ENCODE peak calls at places on chromosomes 3 and 15, in nine cellular contexts. Y is colonic mucosa, H is progenitor cell of endocrine pancreas, K is spleen, G is Caco-2, C is GM13977, Q is stomach, E is breast epithelium, R is neural crest cell. X is an unnamed sample.

GRCh38 chr3:195086885-195087284 is 184.1 kb downstream of the XXYLT1 start:
- DNase-seq in Y (no peak), H (no peak), K (peak), G (no peak), C (no peak), Q (no peak), E (no peak), R (no peak), X (no peak)

GRCh38 chr3:49906004-49906860 is 2.6 kb upstream of the MST1R start:
- DNase-seq in Y (peak), H (no peak), K (peak), G (peak), C (peak), Q (peak), E (peak), R (peak), X (peak)

GRCh38 chr3:57756528-57757401 is 656 bp downstream of the SLMAP start:
- DNase-seq in Y (peak), H (peak), K (peak), G (no peak), C (peak), Q (peak), E (peak), R (peak), X (peak)

GRCh38 chr3:196708467-196708866 is 3.6 kb downstream of the CEP19 start:
- DNase-seq in Y (no peak), H (no peak), K (no peak), G (no peak), C (no peak), Q (no peak), E (no peak), R (no peak), X (no peak)

GRCh38 chr15:58330836-58331561 is 100.8 kb upstream of the LIPC start:
- DNase-seq in Y (no peak), H (no peak), K (no peak), G (no peak), C (no peak), Q (no peak), E (no peak), R (no peak), X (no peak)

GRCh38 chr3:106688463-106688862 is 688.8 kb upstream of the CCDC54 start:
- DNase-seq in Y (no peak), H (no peak), K (no peak), G (no peak), C (no peak), Q (no peak), E (no peak), R (no peak), X (no peak)

GRCh38 chr3:150073513-150073912 is 102.8 kb upstream of the PFN2 start:
- DNase-seq in Y (no peak), H (no peak), K (no peak), G (no peak), C (no peak), Q (no peak), E (no peak), R (no peak), X (no peak)

GRCh38 chr3:123663977-123664376 is 79.1 kb upstream of the HACD2 start:
- DNase-seq in Y (no peak), H (no peak), K (no peak), G (no peak), C (no peak), Q (no peak), E (no peak), R (no peak), X (no peak)

GRCh38 chr15:89777073-89777820 is 1.1 kb downstream of the MESP2 start:
- DNase-seq in Y (no peak), H (no peak), K (peak), G (no peak), C (no peak), Q (no peak), E (no peak), R (no peak), X (no peak)

GRCh38 chr3:32443471-32443870 is 51.8 kb downstream of the CMTM7 start:
- DNase-seq in Y (no peak), H (no peak), K (no peak), G (no peak), C (no peak), Q (no peak), E (peak), R (no peak), X (no peak)

GRCh38 chr3:54831091-54831490 is 96.8 kb downstream of the LRTM1 start:
- DNase-seq in Y (no peak), H (no peak), K (no peak), G (no peak), C (no peak), Q (no peak), E (no peak), R (no peak), X (no peak)

GRCh38 chr15:74594455-74594854 is 21.2 kb upstream of the CLK3 start:
- DNase-seq in Y (no peak), H (no peak), K (no peak), G (no peak), C (no peak), Q (no peak), E (no peak), R (no peak), X (no peak)

GRCh38 chr3:47013231-47013630 is 33.8 kb downstream of the NBEAL2 start:
- DNase-seq in Y (no peak), H (no peak), K (peak), G (peak), C (no peak), Q (peak), E (no peak), R (no peak), X (no peak)

GRCh38 chr3:78847603-78848002 is 920.2 kb downstream of the ROBO1 start:
- DNase-seq in Y (no peak), H (no peak), K (no peak), G (no peak), C (no peak), Q (no peak), E (no peak), R (no peak), X (no peak)

GRCh38 chr3:23002846-23003800 is 200.0 kb upstream of the UBE2E2 start:
- DNase-seq in Y (no peak), H (no peak), K (no peak), G (no peak), C (no peak), Q (peak), E (no peak), R (no peak), X (no peak)

GRCh38 chr3:8712045-8712870 is 21.3 kb upstream of the CAV3 start:
- DNase-seq in Y (no peak), H (no peak), K (peak), G (no peak), C (no peak), Q (no peak), E (no peak), R (no peak), X (no peak)

GRCh38 chr3:114442251-114442650 is 148.4 kb downstream of the TIGIT start:
- DNase-seq in Y (no peak), H (no peak), K (no peak), G (no peak), C (no peak), Q (no peak), E (no peak), R (no peak), X (no peak)

GRCh38 chr3:122318620-122319019 is 6.4 kb upstream of the CSTA start:
- DNase-seq in Y (no peak), H (no peak), K (no peak), G (no peak), C (no peak), Q (no peak), E (peak), R (no peak), X (no peak)

GRCh38 chr3:151113342-151113741 is 27.9 kb downstream of the MED12L start:
- DNase-seq in Y (no peak), H (no peak), K (no peak), G (no peak), C (no peak), Q (no peak), E (no peak), R (no peak), X (no peak)

GRCh38 chr3:97979610-97980009 is 7.4 kb upstream of the RIOX2 start:
- DNase-seq in Y (no peak), H (no peak), K (no peak), G (no peak), C (no peak), Q (no peak), E (no peak), R (no peak), X (no peak)

GRCh38 chr3:172096881-172097420 is 57.6 kb downstream of the FNDC3B start:
- DNase-seq in Y (peak), H (no peak), K (no peak), G (peak), C (no peak), Q (peak), E (no peak), R (no peak), X (no peak)

GRCh38 chr15:75206006-75206405 is 4.3 kb downstream of the C15orf39 start:
- DNase-seq in Y (no peak), H (no peak), K (no peak), G (no peak), C (no peak), Q (no peak), E (no peak), R (no peak), X (no peak)

GRCh38 chr3:65732060-65732933 is 306.4 kb downstream of the MAGI1 start:
- DNase-seq in Y (peak), H (no peak), K (no peak), G (no peak), C (peak), Q (no peak), E (no peak), R (peak), X (peak)

GRCh38 chr3:170500995-170501394 is 82.3 kb downstream of the CLDN11 start:
- DNase-seq in Y (no peak), H (no peak), K (no peak), G (no peak), C (no peak), Q (no peak), E (no peak), R (no peak), X (no peak)

GRCh38 chr3:25540187-25540765 is 112.2 kb downstream of the RARB start:
- DNase-seq in Y (no peak), H (no peak), K (no peak), G (no peak), C (no peak), Q (no peak), E (no peak), R (no peak), X (no peak)

DNA sequence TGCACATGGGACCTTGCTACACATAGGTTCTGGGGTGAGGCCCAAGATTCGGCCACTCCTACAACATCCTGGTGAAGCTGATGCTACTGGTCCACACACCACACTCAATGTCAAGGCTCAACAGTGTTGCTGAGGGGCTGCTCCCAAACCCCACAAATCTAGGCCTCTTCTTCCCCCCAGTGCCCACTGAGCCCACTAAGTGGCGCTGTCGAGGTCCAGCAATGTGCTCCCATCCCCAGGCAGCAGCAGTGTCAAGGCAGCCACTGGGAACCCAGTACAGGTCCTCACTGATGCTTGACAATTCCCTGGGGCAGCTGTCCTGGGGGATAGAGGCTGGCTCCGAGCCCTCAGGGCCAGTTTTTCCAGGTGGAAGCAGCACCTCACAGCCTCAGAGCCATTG is 21.5 kb downstream of the SCN5A start:
- DNase-seq in Y (no peak), H (no peak), K (no peak), G (no peak), C (peak), Q (no peak), E (no peak), R (peak), X (peak)
- TF ChIP-seq CTCF in Y (no peak), H (peak), K (no peak), G (no peak), C (peak), Q (no peak), E (no peak), R (peak), X (peak)

DNA sequence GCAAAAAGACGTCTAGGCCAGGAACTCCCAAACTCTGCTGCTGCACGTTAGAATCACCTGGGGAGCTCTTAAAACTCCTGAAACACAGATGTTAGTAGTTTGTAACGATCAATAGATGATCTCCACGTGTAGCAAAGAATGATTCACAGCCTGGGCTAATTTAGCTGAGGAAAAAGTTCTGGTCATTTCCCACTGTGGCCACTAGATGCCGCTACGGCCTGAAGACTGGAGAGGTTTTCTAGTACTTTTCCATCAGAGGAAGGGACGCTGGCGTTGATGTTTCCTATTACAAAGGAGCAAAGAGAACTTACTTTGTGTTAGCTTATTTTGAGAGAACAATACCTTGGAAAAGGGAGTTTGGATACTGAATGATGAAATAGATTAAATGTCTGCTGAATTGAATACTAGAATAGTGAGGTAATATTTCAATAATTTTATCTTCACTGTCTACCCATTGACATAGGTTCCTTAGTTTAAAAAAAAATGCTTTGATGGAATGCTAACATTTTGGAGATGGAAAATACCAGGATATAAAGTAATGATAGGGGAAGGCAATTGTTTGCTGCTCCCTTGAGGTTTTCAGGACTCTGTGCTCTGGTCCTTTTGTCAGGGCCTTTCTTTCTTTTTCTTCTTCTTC is 159.1 kb downstream of the P3H2 start:
- DNase-seq in Y (peak), H (peak), K (peak), G (peak), C (peak), Q (peak), E (peak), R (peak), X (peak)
- TF ChIP-seq CTCF in Y (peak), H (peak), K (peak), G (peak), C (peak), Q (peak), E (peak), R (peak), X (peak)

DNA sequence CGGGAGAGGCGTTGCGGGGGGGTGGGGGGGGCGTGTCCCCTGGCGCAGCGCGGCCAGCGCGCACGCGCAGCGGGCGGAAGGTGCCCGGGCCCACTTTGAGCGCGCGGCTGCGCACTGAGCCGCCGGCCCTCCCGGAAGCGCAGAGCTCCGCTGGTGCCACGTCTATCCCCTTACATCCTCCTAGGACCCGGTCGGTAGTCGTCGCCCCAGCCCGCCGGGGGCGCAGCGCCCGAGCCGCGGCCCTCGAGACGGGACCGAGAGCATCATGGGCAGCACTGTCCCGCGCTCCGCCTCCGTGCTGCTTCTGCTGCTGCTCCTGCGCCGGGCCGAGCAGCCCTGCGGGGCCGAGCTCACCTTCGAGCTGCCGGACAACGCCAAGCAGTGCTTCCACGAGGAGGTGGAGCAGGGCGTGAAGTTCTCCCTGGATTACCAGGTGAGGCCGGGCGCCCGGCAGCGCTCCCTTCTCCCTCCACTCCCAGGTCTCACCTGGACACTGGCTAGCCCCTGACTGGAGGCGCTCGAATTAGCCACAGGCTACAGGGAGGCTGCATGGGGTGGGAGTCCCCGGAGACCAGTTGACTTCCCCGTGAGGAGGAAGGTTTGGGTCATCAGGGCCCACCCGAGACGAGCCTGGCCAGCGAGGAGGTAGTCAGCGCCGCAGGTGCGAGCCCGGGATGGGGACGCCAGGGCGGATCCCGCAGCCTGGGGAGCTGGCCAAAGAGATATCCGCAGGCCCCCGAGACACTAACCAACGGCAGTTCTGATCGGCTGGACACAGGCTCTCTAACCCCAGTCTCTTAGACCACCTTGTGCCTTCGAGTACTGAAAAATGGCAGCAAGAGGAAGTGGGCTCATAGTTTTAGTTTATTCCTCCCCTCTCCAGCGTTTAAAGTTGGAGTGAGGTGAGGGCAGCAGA is at the start of gene TMED3:
- DNase-seq in Y (peak), H (peak), K (peak), G (peak), C (peak), Q (peak), E (peak), R (peak), X (peak)
- TF ChIP-seq CTCF in Y (no peak), H (peak), K (no peak), G (peak), C (peak), Q (no peak), E (no peak), R (peak), X (peak)

DNA sequence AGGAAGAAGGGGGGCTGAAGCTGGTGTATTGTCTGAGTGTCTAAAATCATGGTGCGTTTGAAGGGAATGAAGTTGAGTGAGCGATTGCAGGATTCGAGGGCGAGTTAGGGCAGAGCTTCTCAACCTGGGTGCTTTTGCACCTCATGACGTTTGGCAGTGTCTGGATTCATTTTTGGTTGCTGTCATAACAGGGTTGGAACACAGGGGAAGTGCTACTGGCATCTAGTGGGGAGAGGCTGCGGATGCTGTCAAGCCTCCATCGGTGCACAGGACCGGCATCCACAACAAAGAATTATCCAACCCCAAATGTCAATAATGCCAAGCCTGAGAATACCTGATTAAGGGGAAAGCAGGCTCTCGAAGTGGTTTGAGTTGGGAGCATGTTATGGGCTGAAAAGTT is 120.0 kb downstream of the SLCO3A1 start:
- DNase-seq in Y (no peak), H (no peak), K (no peak), G (no peak), C (no peak), Q (no peak), E (no peak), R (no peak), X (no peak)
- TF ChIP-seq CTCF in Y (no peak), H (no peak), K (no peak), G (no peak), C (no peak), Q (no peak), E (no peak), R (no peak), X (no peak)

DNA sequence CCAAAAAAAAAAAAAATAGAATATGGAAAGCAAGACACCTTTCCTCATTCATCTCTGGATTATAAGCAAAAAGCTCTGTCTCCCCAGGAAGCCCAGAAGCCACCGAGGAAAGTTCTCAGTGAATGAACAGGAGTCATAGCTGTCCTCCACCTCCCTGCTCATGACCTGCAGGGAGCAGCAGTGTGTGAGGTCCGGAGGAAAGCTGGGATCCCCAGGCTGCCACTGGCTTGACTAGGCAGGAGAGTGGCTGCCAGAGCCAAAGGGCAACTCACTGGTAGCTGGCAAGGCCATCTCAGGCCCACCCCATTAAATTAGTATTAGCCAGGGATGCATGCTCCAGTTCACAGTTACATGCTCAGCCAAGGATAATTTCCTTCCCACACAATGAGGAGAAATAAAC is 191.6 kb upstream of the STT3B start:
- DNase-seq in Y (no peak), H (no peak), K (no peak), G (peak), C (no peak), Q (peak), E (no peak), R (no peak), X (no peak)
- TF ChIP-seq CTCF in Y (no peak), H (peak), K (no peak), G (no peak), C (no peak), Q (no peak), E (no peak), R (no peak), X (no peak)

DNA sequence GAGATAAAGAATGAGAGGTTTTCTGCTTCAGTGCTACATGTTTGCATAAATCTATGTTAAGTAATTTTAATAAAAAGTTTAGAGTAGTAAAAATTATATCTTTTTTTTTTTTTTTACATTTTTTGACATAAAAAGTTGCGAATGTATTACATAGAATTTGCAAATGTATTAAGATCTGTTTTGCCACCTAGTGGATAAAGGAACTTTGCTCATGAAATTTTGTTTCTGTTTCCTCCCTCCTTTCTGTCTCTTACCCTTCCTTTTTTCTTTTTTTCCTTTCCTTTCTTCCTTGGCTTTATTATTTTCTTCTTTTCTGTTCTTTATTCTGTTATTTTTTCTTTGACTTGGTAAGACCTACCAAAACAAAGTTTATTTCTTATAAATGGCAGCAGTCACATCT is 58.5 kb upstream of the UTS2B start:
- DNase-seq in Y (no peak), H (no peak), K (no peak), G (no peak), C (no peak), Q (no peak), E (no peak), R (no peak), X (no peak)
- TF ChIP-seq CTCF in Y (no peak), H (peak), K (no peak), G (no peak), C (peak), Q (peak), E (no peak), R (peak), X (no peak)